ENCODE peak calls at places on chromosomes 6 and 20, in eight cellular contexts. W is NB4; S is activated T-helper 1 cell treated with anti-CD3 and anti-CD28 coated beads, Interleukin-2, amount 50 U/mL, for 16 hours; J is NCI-H2171; F is T-helper 1 cell; M is activated gamma-delta T cell treated with Interleukin-2 at 50 U/mL for 16 hours; A is activated T-cell treated with anti-CD3 and anti-CD28 coated beads for 4 hours; G is neuronal stem cell. X is an unnamed sample.
A peak's percentile ranks its signal among the peaks of the same experiment; 100 is the strongest.

GRCh38 chr20:17628101-17628841 is 53.8 kb downstream of the RRBP1 start:
- DNase-seq in A (no peak), M (no peak), F (no peak), G (no peak), J (no peak), S (no peak), W (no peak), X (no peak)

GRCh38 chr6:137697267-137697938 is 169.7 kb upstream of the TNFAIP3 start:
- DNase-seq in F (no peak), W (no peak), J (no peak), S (no peak), A (no peak), M (no peak), G (peak; percentile 20), X (peak; percentile 47)

GRCh38 chr6:116118608-116119007 is 7.3 kb downstream of the COL10A1 start:
- DNase-seq in A (no peak), F (no peak), W (no peak), J (no peak), M (no peak), S (no peak), G (no peak), X (no peak)

GRCh38 chr20:58481541-58482021 is 33.6 kb downstream of the APCDD1L start:
- DNase-seq in W (peak; percentile 72), S (peak; percentile 16), F (peak; percentile 37), J (no peak), A (peak; percentile 38), G (peak; percentile 64), M (peak; percentile 20), X (peak; percentile 68)

GRCh38 chr6:158627168-158627939 is 17.2 kb downstream of the DYNLT1 start:
- DNase-seq in J (no peak), A (no peak), M (no peak), S (no peak), F (no peak), G (no peak), W (no peak), X (no peak)

GRCh38 chr20:41386502-41387427 is 20.1 kb upstream of the EMILIN3 start:
- DNase-seq in S (no peak), G (no peak), J (no peak), M (no peak), A (no peak), F (no peak), W (no peak), X (peak; percentile 37)

GRCh38 chr6:113385020-113385431 is 472.1 kb upstream of the MARCKS start:
- DNase-seq in F (no peak), A (no peak), M (no peak), G (no peak), W (no peak), S (no peak), J (no peak), X (no peak)

GRCh38 chr6:85428486-85428885 is 21.4 kb upstream of the NT5E start:
- DNase-seq in G (no peak), F (no peak), M (no peak), J (no peak), A (no peak), S (no peak), W (no peak), X (no peak)

GRCh38 chr20:15310361-15310760 is 972.9 kb upstream of the FLRT3 start:
- DNase-seq in W (peak; percentile 59), A (no peak), F (no peak), J (no peak), M (no peak), G (no peak), S (no peak), X (peak; percentile 2)

GRCh38 chr6:33288942-33289783 is at the start of the genes PFDN6 and WDR46:
- DNase-seq in F (peak; percentile 69), M (peak; percentile 77), W (peak; percentile 94), A (peak; percentile 73), J (peak; percentile 78), G (peak; percentile 78), S (peak; percentile 55), X (peak; percentile 93)

GRCh38 chr20:46879386-46879785 is 15.3 kb upstream of the EYA2 start:
- DNase-seq in W (no peak), A (no peak), M (no peak), J (no peak), S (no peak), G (no peak), F (no peak), X (no peak)

GRCh38 chr20:53146201-53146891 is 174.2 kb downstream of the TSHZ2 start:
- DNase-seq in F (no peak), S (no peak), G (no peak), M (no peak), W (no peak), A (no peak), J (no peak), X (no peak)

GRCh38 chr20:10551732-10552724 is 116.9 kb downstream of the SLX4IP start:
- DNase-seq in W (peak; percentile 74), A (no peak), S (no peak), F (no peak), M (no peak), J (no peak), G (peak; percentile 36), X (no peak)

GRCh38 chr6:68343901-68344300 is 291.2 kb upstream of the ADGRB3 start:
- DNase-seq in M (no peak), F (no peak), A (no peak), S (no peak), W (peak; percentile 59), G (peak; percentile 41), J (peak; percentile 44), X (peak; percentile 68)

GRCh38 chr6:20584100-20584731 is 50.0 kb downstream of the CDKAL1 start:
- DNase-seq in S (no peak), G (no peak), A (no peak), J (no peak), W (no peak), F (no peak), M (no peak), X (no peak)

GRCh38 chr6:128690063-128690462 is 169.7 kb upstream of the PTPRK start:
- DNase-seq in A (no peak), F (no peak), G (no peak), M (no peak), J (no peak), W (no peak), S (no peak), X (no peak)

GRCh38 chr20:2690213-2690612 is 2.4 kb upstream of the EBF4 start:
- DNase-seq in A (no peak), J (no peak), M (no peak), W (no peak), G (no peak), S (no peak), F (no peak), X (no peak)

GRCh38 chr6:25094726-25095125 is 159.0 kb upstream of the RIPOR2 start:
- DNase-seq in A (no peak), W (no peak), F (no peak), S (no peak), G (no peak), J (no peak), M (no peak), X (no peak)

GRCh38 chr20:8757146-8757545 is 311.7 kb upstream of the PLCB4 start:
- DNase-seq in A (no peak), F (no peak), W (no peak), M (no peak), S (no peak), G (no peak), J (peak; percentile 53), X (peak; percentile 84)

GRCh38 chr6:122276637-122277036 is 122.8 kb upstream of the HSF2 start:
- DNase-seq in W (no peak), F (no peak), A (no peak), G (no peak), M (no peak), S (no peak), J (no peak), X (no peak)

GRCh38 chr6:25359191-25359861 is 80.2 kb downstream of the CARMIL1 start:
- DNase-seq in S (no peak), F (no peak), M (no peak), A (no peak), W (no peak), J (no peak), G (peak; percentile 6), X (peak; percentile 76)

GRCh38 chr20:4896971-4897497 is 104.3 kb downstream of the SLC23A2 start:
- DNase-seq in S (no peak), A (no peak), J (no peak), F (no peak), M (no peak), W (peak; percentile 65), G (no peak), X (no peak)

GRCh38 chr6:31399589-31400466 is 3.6 kb upstream of the MICA start:
- DNase-seq in J (no peak), M (peak; percentile 40), S (peak; percentile 32), W (peak; percentile 88), A (peak; percentile 60), F (peak; percentile 54), G (peak; percentile 73), X (peak; percentile 92)

GRCh38 chr20:21184810-21185209 is 58.9 kb downstream of the KIZ start:
- DNase-seq in W (peak; percentile 39), S (no peak), J (no peak), A (no peak), M (no peak), G (no peak), F (no peak), X (peak; percentile 55)

GRCh38 chr6:157188213-157188612 is 135.1 kb downstream of the TMEM242 start:
- DNase-seq in A (no peak), S (no peak), F (no peak), M (no peak), J (no peak), G (no peak), W (no peak), X (no peak)

GRCh38 chr6:163806761-163807499 is 392.4 kb downstream of the QKI start:
- DNase-seq in A (no peak), M (no peak), J (no peak), S (no peak), W (no peak), G (no peak), F (no peak), X (no peak)

GRCh38 chr6:130697661-130698535 is 129.3 kb upstream of the SMLR1 start:
- DNase-seq in S (no peak), J (no peak), F (peak; percentile 9), M (peak; percentile 46), W (peak; percentile 43), G (peak; percentile 29), A (peak; percentile 52), X (peak; percentile 74)

GRCh38 chr20:24718696-24719095 is 230.4 kb upstream of the CST7 start:
- DNase-seq in G (no peak), M (no peak), S (no peak), F (no peak), W (no peak), A (no peak), J (peak; percentile 86), X (no peak)

GRCh38 chr20:36399969-36400545 is 93.9 kb downstream of the DLGAP4 start:
- DNase-seq in F (no peak), J (no peak), S (no peak), W (no peak), G (no peak), A (no peak), M (no peak), X (no peak)

GRCh38 chr20:46767127-46767761 is 57.8 kb downstream of the SLC2A10 start:
- DNase-seq in F (no peak), M (peak; percentile 8), A (no peak), W (peak; percentile 45), S (no peak), G (peak; percentile 42), J (peak; percentile 61), X (peak; percentile 33)

GRCh38 chr6:140849441-140849840 is 1283.3 kb upstream of the GJE1 start:
- DNase-seq in J (no peak), S (no peak), A (no peak), G (no peak), W (no peak), M (no peak), F (no peak), X (peak; percentile 71)

GRCh38 chr20:2342243-2342642 is 38.5 kb upstream of the TGM6 start:
- DNase-seq in G (no peak), W (no peak), A (no peak), F (no peak), S (no peak), J (no peak), M (no peak), X (no peak)

GRCh38 chr6:52544325-52545022 is 32.4 kb downstream of the TRAM2 start:
- DNase-seq in M (no peak), F (no peak), J (no peak), A (no peak), W (no peak), G (no peak), S (no peak), X (no peak)

GRCh38 chr6:156807795-156808194 is 30.6 kb downstream of the ARID1B start:
- DNase-seq in W (no peak), M (no peak), G (no peak), J (no peak), F (no peak), A (no peak), S (no peak), X (no peak)

X was measured in cardiac fibroblast.